ENCODE peak calls at places on chromosomes 4 and X, in six cellular contexts. T is amygdala; Q is CD4-positive, alpha-beta T cell; J is LoVo; D is kidney tubule cell; B is T-helper 1 cell. E is an unnamed sample.

GRCh38 chrX:153775631-153776595 is 4.9 kb upstream of the SRPK3 start:
- DNase-seq in T (no peak), Q (no peak), J (no peak), D (no peak), B (no peak), E (peak; percentile 12)

GRCh38 chr4:40367451-40367850 is 32.3 kb downstream of the CHRNA9 start:
- DNase-seq in T (no peak), Q (no peak), J (no peak), D (no peak), B (no peak), E (no peak)

GRCh38 chrX:113514906-113515305 is 674.3 kb upstream of the AMOT start:
- DNase-seq in T (no peak), Q (no peak), J (no peak), D (no peak), B (no peak), E (no peak)

GRCh38 chr4:77437079-77437478 is 168.5 kb upstream of the CXCL13 start:
- DNase-seq in T (no peak), Q (no peak), J (no peak), D (no peak), B (no peak), E (no peak)

GRCh38 chr4:150960818-150961217 is 54.3 kb downstream of the LRBA start:
- DNase-seq in T (no peak), Q (peak; percentile 11), J (no peak), D (peak; percentile 53), B (peak; percentile 13), E (peak; percentile 39)

GRCh38 chrX:97074400-97074799 is 190.7 kb downstream of the RPA4 start:
- DNase-seq in T (no peak), Q (no peak), J (no peak), D (no peak), B (no peak), E (no peak)

GRCh38 chrX:153305941-153306464 is 15.6 kb downstream of the PNMA6F start:
- DNase-seq in T (no peak), Q (no peak), J (no peak), D (peak; percentile 75), B (no peak), E (no peak)

GRCh38 chrX:69466546-69466945 is 37.6 kb upstream of the NALF2 start:
- DNase-seq in T (no peak), Q (no peak), J (no peak), D (no peak), B (no peak), E (no peak)

GRCh38 chrX:10519761-10520160 is 100.6 kb downstream of the MID1 start:
- DNase-seq in T (no peak), Q (no peak), J (no peak), D (no peak), B (no peak), E (no peak)